ENCODE peak calls at places on chromosomes 4 and X, in five cellular contexts. A, H, Y, J and S are unnamed samples.
A peak's percentile ranks its signal among the peaks of the same experiment; 100 is the strongest.

GRCh38 chrX:56564921-56565861 is 1.8 kb downstream of the UBQLN2 start:
- DNase-seq in A (peak; percentile 6), H (peak; percentile 20), Y (no peak), J (no peak), S (no peak)

GRCh38 chr4:19317377-19317776 is 934.3 kb upstream of the SLIT2 start:
- DNase-seq in A (no peak), H (no peak), Y (no peak), J (no peak), S (no peak)

GRCh38 chr4:128288689-128289106 is 1.1 kb upstream of the PGRMC2 start:
- DNase-seq in A (peak; percentile 45), H (peak; percentile 49), Y (no peak), J (no peak), S (peak; percentile 30)

GRCh38 chr4:14790487-14790886 is 211.8 kb upstream of the CPEB2 start:
- DNase-seq in A (no peak), H (no peak), Y (no peak), J (no peak), S (no peak)

GRCh38 chr4:35300996-35301774 is 943.1 kb downstream of the ARAP2 start:
- DNase-seq in A (no peak), H (no peak), Y (no peak), J (no peak), S (no peak)

GRCh38 chr4:119785963-119786362 is 157.4 kb upstream of the PDE5A start:
- DNase-seq in A (peak; percentile 35), H (no peak), Y (no peak), J (no peak), S (no peak)

GRCh38 chrX:153442463-153442862 is 3.4 kb downstream of the TREX2 start:
- DNase-seq in A (no peak), H (no peak), Y (no peak), J (no peak), S (no peak)

GRCh38 chr4:56757821-56758400 is 63.6 kb downstream of the SPINK2 start:
- DNase-seq in A (peak; percentile 95), H (peak; percentile 90), Y (peak; percentile 70), J (no peak), S (peak; percentile 56)

GRCh38 chr4:153127773-153128494 is 76.3 kb upstream of the TRIM2 start:
- DNase-seq in A (peak; percentile 69), H (peak; percentile 84), Y (peak; percentile 65), J (peak; percentile 78), S (peak; percentile 73)

GRCh38 chrX:110418857-110419249 is 60.2 kb downstream of the RTL9 start:
- DNase-seq in A (peak; percentile 78), H (no peak), Y (peak; percentile 66), J (no peak), S (no peak)

GRCh38 chr4:123659759-123660158 is 263.2 kb downstream of the SPRY1 start:
- DNase-seq in A (no peak), H (peak; percentile 45), Y (no peak), J (no peak), S (no peak)

GRCh38 chrX:109830704-109831206 is 97.7 kb upstream of the ACSL4 start:
- DNase-seq in A (peak; percentile 68), H (no peak), Y (peak; percentile 34), J (no peak), S (no peak)

GRCh38 chr4:176981551-176981950 is 188.8 kb upstream of the VEGFC start:
- DNase-seq in A (no peak), H (no peak), Y (peak; percentile 6), J (no peak), S (no peak)

GRCh38 chr4:56112377-56112776 is 163.6 kb downstream of the CEP135 start:
- DNase-seq in A (no peak), H (no peak), Y (no peak), J (no peak), S (no peak)

GRCh38 chrX:53882331-53882730 is 161.9 kb downstream of the PHF8 start:
- DNase-seq in A (peak; percentile 81), H (no peak), Y (peak; percentile 18), J (no peak), S (no peak)

GRCh38 chr4:127203561-127204260 is 429.0 kb upstream of the INTU start:
- DNase-seq in A (peak; percentile 84), H (no peak), Y (peak; percentile 29), J (no peak), S (no peak)

GRCh38 chrX:101220881-101221280 is 1.3 kb downstream of the DRP2 start:
- DNase-seq in A (no peak), H (no peak), Y (no peak), J (no peak), S (no peak)

GRCh38 chrX:31186693-31187338 is 115.0 kb upstream of the FTHL17 start:
- DNase-seq in A (no peak), H (no peak), Y (no peak), J (no peak), S (no peak)

GRCh38 chrX:3576886-3577516 is 136.4 kb downstream of the PRKX start:
- DNase-seq in A (no peak), H (no peak), Y (peak; percentile 54), J (no peak), S (no peak)

GRCh38 chr4:20391224-20391623 is 139.5 kb downstream of the SLIT2 start:
- DNase-seq in A (peak; percentile 70), H (no peak), Y (no peak), J (no peak), S (no peak)

GRCh38 chr4:7911044-7911578 is 28.6 kb downstream of the AFAP1 start:
- DNase-seq in A (peak; percentile 93), H (no peak), Y (peak; percentile 77), J (no peak), S (no peak)

GRCh38 chr4:173578956-173579355 is 48.9 kb upstream of the HAND2 start:
- DNase-seq in A (no peak), H (no peak), Y (no peak), J (no peak), S (no peak)

GRCh38 chrX:152020895-152021294 is 46.4 kb upstream of the GABRE start:
- DNase-seq in A (peak; percentile 36), H (no peak), Y (no peak), J (no peak), S (no peak)

DNA sequence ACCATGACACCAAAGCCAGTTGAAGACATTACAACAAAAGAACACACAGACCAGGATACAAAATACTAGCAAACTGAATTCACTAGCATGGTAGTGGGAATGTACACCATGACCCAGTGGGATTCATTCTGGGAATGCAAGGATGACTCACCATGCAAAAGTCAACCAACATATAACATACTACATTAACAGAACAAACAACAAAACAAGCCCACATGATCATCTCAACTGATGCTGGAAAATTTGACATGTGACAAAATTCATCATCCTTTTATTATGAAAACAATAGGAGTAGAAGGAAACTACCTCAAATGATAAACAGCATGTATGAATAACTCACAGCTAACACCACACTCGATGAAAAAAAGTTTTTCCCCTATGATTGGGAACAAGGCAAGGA is 190.2 kb downstream of the DCLK2 start:
- DNase-seq in A (no peak), H (no peak), Y (no peak), J (no peak), S (no peak)
- TF ChIP-seq CTCF in A (no peak), H (no peak), Y (no peak), J (no peak), S (no peak)

DNA sequence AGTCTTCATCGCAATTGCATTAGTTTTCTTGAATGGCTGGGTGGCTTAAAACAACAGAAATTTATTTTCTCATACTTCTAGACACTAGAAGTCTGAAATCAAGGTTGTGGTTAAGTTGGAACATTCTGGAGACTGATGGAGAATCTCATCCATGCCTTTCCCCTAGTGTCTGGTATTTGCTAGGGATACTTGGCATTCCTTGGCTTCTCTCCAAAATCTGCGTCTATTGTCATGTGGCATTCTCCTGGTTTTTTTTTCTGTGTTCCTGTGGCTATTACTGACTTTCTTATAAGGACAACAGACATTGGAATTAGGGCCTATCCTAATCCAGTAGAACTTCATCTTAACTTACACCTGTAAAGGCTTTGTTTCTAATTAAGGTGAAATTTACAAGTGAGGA is 272.8 kb upstream of the EPHA5 start:
- DNase-seq in A (peak; percentile 91), H (no peak), Y (no peak), J (no peak), S (no peak)
- TF ChIP-seq CTCF in A (no peak), H (no peak), Y (no peak), J (no peak), S (no peak)

GRCh38 chrX:24498181-24498580 is 33.1 kb downstream of the PDK3 start:
- DNase-seq in A (peak; percentile 7), H (no peak), Y (no peak), J (no peak), S (no peak)
- TF ChIP-seq CTCF in A (peak; percentile 5), H (peak; percentile 29), Y (peak; percentile 32), J (peak; percentile 56), S (no peak)

GRCh38 chr4:106892786-106893185 is 143.3 kb downstream of the DKK2 start:
- DNase-seq in A (no peak), H (no peak), Y (no peak), J (peak; percentile 27), S (no peak)

GRCh38 chr4:106893903-106894302 is 142.2 kb downstream of the DKK2 start:
- DNase-seq in A (no peak), H (no peak), Y (no peak), J (no peak), S (no peak)

GRCh38 chr4:106893395-106893881 is 142.7 kb downstream of the DKK2 start:
- DNase-seq in A (no peak), H (no peak), Y (no peak), J (peak; percentile 15), S (no peak)

DNA sequence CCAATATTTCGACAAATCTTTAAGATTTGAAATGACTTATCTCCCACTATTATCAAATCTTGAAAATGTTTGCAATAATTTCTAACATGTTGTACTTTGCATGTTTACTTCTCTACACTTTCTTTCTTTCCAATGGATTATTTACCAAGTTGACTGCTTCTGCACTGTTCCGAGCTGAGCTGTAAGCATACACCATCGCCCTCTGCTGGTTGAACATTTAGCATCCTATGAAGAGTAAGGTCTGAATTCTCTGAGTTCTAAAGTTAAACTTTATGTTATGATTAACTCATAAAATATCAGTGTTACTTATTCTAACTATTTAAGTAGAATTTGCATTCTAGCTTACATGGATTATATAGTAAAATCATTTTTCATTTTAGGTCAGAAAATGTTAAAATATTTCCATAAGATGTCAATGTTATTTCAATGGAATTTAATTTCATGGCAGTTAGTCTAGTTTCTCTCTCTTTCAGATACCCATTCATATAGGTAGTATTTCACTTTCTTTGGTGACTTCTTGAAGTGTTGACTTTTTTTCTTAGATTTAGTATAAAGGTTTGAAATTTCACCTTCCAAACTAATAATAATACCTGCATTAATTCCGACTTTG is 137.4 kb downstream of the DKK2 start:
- DNase-seq in A (peak; percentile 39), H (peak; percentile 51), Y (peak; percentile 7), J (no peak), S (no peak)
- TF ChIP-seq CTCF in A (peak; percentile 73), H (peak; percentile 96), Y (peak; percentile 80), J (peak; percentile 66), S (no peak)

GRCh38 chr4:6701371-6701770 is 7.7 kb downstream of the S100P start:
- DNase-seq in A (no peak), H (no peak), Y (no peak), J (no peak), S (peak; percentile 28)
- TF ChIP-seq CTCF in A (no peak), H (peak; percentile 72), Y (peak; percentile 26), J (peak; percentile 32), S (peak; percentile 39)

DNA sequence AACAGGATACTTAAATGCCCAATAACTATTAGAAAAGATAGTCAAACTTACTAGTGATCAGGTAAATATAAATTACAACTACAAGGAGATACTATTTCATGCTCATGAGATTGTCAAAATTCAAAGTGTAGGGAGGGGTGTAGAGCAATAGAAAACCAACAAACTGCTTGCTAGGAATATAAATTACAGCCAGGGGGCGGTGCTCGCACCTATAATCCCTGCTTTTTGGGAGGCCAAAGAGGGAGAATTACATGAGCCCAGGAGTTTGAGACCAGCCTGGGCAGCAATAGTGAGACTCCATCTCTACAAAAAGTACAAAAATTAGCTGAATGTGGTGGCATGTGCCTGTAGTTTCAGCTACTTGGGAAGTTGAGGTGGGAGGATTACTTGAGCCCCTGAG is 556.5 kb upstream of the NR3C2 start:
- DNase-seq in A (no peak), H (peak; percentile 32), Y (peak; percentile 2), J (no peak), S (no peak)
- TF ChIP-seq CTCF in A (peak; percentile 35), H (peak; percentile 78), Y (peak; percentile 65), J (peak; percentile 21), S (no peak)